ENCODE peak calls at places on chromosomes 7 and 10, in nine cellular contexts. One of them, this sample, is unnamed.

GRCh38 chr7:41069635-41070034 is 633.3 kb downstream of the INHBA start:
- DNase-seq in HFF-Myc: no peak
- DNase-seq in activated effector memory CD4-positive, alpha-beta T cell treated with anti-CD3 and anti-CD28 coated beads, Interleukin-2, amount 50 U/mL, for 16 hours: no peak
- DNase-seq in nucleus accumbens: no peak
- DNase-seq in iPS-NIHi11: no peak
- DNase-seq in nephron progenitor cell: no peak
- DNase-seq in progenitor cell of endocrine pancreas: no peak
- DNase-seq in uterus: no peak
- DNase-seq in GM23338: no peak
- DNase-seq in this sample: no peak

GRCh38 chr10:44673245-44673999 is 237.7 kb upstream of the TMEM72 start:
- DNase-seq in HFF-Myc: no peak
- DNase-seq in GM23338: no peak
- DNase-seq in nucleus accumbens: no peak
- DNase-seq in progenitor cell of endocrine pancreas: no peak
- DNase-seq in activated effector memory CD4-positive, alpha-beta T cell treated with anti-CD3 and anti-CD28 coated beads, Interleukin-2, amount 50 U/mL, for 16 hours: no peak
- DNase-seq in nephron progenitor cell: no peak
- DNase-seq in iPS-NIHi11: no peak
- DNase-seq in uterus: no peak
- DNase-seq in this sample: no peak

GRCh38 chr7:22885824-22886255 is 63.2 kb upstream of the TOMM7 start:
- DNase-seq in progenitor cell of endocrine pancreas: no peak
- DNase-seq in nephron progenitor cell: no peak
- DNase-seq in HFF-Myc: no peak
- DNase-seq in iPS-NIHi11: no peak
- DNase-seq in GM23338: no peak
- DNase-seq in uterus: no peak
- DNase-seq in nucleus accumbens: no peak
- DNase-seq in activated effector memory CD4-positive, alpha-beta T cell treated with anti-CD3 and anti-CD28 coated beads, Interleukin-2, amount 50 U/mL, for 16 hours: peak; percentile 79
- DNase-seq in this sample: peak; percentile 73

GRCh38 chr10:116024479-116024878 is 248.5 kb downstream of the GFRA1 start:
- DNase-seq in GM23338: no peak
- DNase-seq in uterus: no peak
- DNase-seq in nucleus accumbens: no peak
- DNase-seq in progenitor cell of endocrine pancreas: no peak
- DNase-seq in activated effector memory CD4-positive, alpha-beta T cell treated with anti-CD3 and anti-CD28 coated beads, Interleukin-2, amount 50 U/mL, for 16 hours: no peak
- DNase-seq in nephron progenitor cell: no peak
- DNase-seq in HFF-Myc: no peak
- DNase-seq in iPS-NIHi11: no peak
- DNase-seq in this sample: no peak

GRCh38 chr7:2084781-2085505 is 147.8 kb downstream of the MAD1L1 start:
- DNase-seq in HFF-Myc: no peak
- DNase-seq in activated effector memory CD4-positive, alpha-beta T cell treated with anti-CD3 and anti-CD28 coated beads, Interleukin-2, amount 50 U/mL, for 16 hours: no peak
- DNase-seq in nucleus accumbens: no peak
- DNase-seq in GM23338: no peak
- DNase-seq in progenitor cell of endocrine pancreas: no peak
- DNase-seq in uterus: no peak
- DNase-seq in nephron progenitor cell: no peak
- DNase-seq in iPS-NIHi11: no peak
- DNase-seq in this sample: no peak

GRCh38 chr10:102115775-102116174 is 4.4 kb downstream of the LDB1 start:
- DNase-seq in uterus: no peak
- DNase-seq in progenitor cell of endocrine pancreas: no peak
- DNase-seq in nucleus accumbens: no peak
- DNase-seq in GM23338: no peak
- DNase-seq in HFF-Myc: no peak
- DNase-seq in activated effector memory CD4-positive, alpha-beta T cell treated with anti-CD3 and anti-CD28 coated beads, Interleukin-2, amount 50 U/mL, for 16 hours: no peak
- DNase-seq in nephron progenitor cell: no peak
- DNase-seq in iPS-NIHi11: no peak
- DNase-seq in this sample: no peak

GRCh38 chr7:155291045-155291530 is 6.6 kb upstream of the INSIG1 start:
- DNase-seq in uterus: no peak
- DNase-seq in iPS-NIHi11: no peak
- DNase-seq in activated effector memory CD4-positive, alpha-beta T cell treated with anti-CD3 and anti-CD28 coated beads, Interleukin-2, amount 50 U/mL, for 16 hours: peak; percentile 57
- DNase-seq in HFF-Myc: peak; percentile 46
- DNase-seq in nucleus accumbens: no peak
- DNase-seq in GM23338: no peak
- DNase-seq in nephron progenitor cell: no peak
- DNase-seq in progenitor cell of endocrine pancreas: no peak
- DNase-seq in this sample: no peak

GRCh38 chr7:141609566-141609965 is 58.4 kb downstream of the AGK start:
- DNase-seq in GM23338: peak; percentile 81
- DNase-seq in nucleus accumbens: no peak
- DNase-seq in uterus: no peak
- DNase-seq in progenitor cell of endocrine pancreas: no peak
- DNase-seq in iPS-NIHi11: peak; percentile 31
- DNase-seq in activated effector memory CD4-positive, alpha-beta T cell treated with anti-CD3 and anti-CD28 coated beads, Interleukin-2, amount 50 U/mL, for 16 hours: no peak
- DNase-seq in nephron progenitor cell: no peak
- DNase-seq in HFF-Myc: no peak
- DNase-seq in this sample: no peak

GRCh38 chr10:76444034-76444800 is 1012.8 kb downstream of the LRMDA start:
- DNase-seq in activated effector memory CD4-positive, alpha-beta T cell treated with anti-CD3 and anti-CD28 coated beads, Interleukin-2, amount 50 U/mL, for 16 hours: no peak
- DNase-seq in nephron progenitor cell: no peak
- DNase-seq in progenitor cell of endocrine pancreas: no peak
- DNase-seq in GM23338: no peak
- DNase-seq in nucleus accumbens: no peak
- DNase-seq in iPS-NIHi11: no peak
- DNase-seq in HFF-Myc: no peak
- DNase-seq in uterus: peak; percentile 64
- DNase-seq in this sample: no peak

GRCh38 chr7:88215295-88215694 is 4.5 kb downstream of the SRI start:
- DNase-seq in nephron progenitor cell: no peak
- DNase-seq in GM23338: no peak
- DNase-seq in HFF-Myc: no peak
- DNase-seq in iPS-NIHi11: no peak
- DNase-seq in progenitor cell of endocrine pancreas: no peak
- DNase-seq in activated effector memory CD4-positive, alpha-beta T cell treated with anti-CD3 and anti-CD28 coated beads, Interleukin-2, amount 50 U/mL, for 16 hours: no peak
- DNase-seq in nucleus accumbens: no peak
- DNase-seq in uterus: no peak
- DNase-seq in this sample: no peak

GRCh38 chr10:87612107-87612506 is 47.6 kb upstream of the PAPSS2 start:
- DNase-seq in nephron progenitor cell: no peak
- DNase-seq in uterus: no peak
- DNase-seq in HFF-Myc: no peak
- DNase-seq in iPS-NIHi11: no peak
- DNase-seq in GM23338: no peak
- DNase-seq in nucleus accumbens: no peak
- DNase-seq in activated effector memory CD4-positive, alpha-beta T cell treated with anti-CD3 and anti-CD28 coated beads, Interleukin-2, amount 50 U/mL, for 16 hours: no peak
- DNase-seq in progenitor cell of endocrine pancreas: no peak
- DNase-seq in this sample: no peak

GRCh38 chr10:124725791-124726190 is 18.4 kb downstream of the FAM53B start:
- DNase-seq in HFF-Myc: no peak
- DNase-seq in activated effector memory CD4-positive, alpha-beta T cell treated with anti-CD3 and anti-CD28 coated beads, Interleukin-2, amount 50 U/mL, for 16 hours: peak; percentile 56
- DNase-seq in nucleus accumbens: no peak
- DNase-seq in iPS-NIHi11: no peak
- DNase-seq in uterus: no peak
- DNase-seq in progenitor cell of endocrine pancreas: no peak
- DNase-seq in GM23338: no peak
- DNase-seq in nephron progenitor cell: no peak
- DNase-seq in this sample: no peak

GRCh38 chr7:45589915-45590678 is 15.9 kb downstream of the ADCY1 start:
- DNase-seq in iPS-NIHi11: no peak
- DNase-seq in GM23338: no peak
- DNase-seq in activated effector memory CD4-positive, alpha-beta T cell treated with anti-CD3 and anti-CD28 coated beads, Interleukin-2, amount 50 U/mL, for 16 hours: peak; percentile 54
- DNase-seq in nucleus accumbens: no peak
- DNase-seq in nephron progenitor cell: no peak
- DNase-seq in uterus: no peak
- DNase-seq in HFF-Myc: no peak
- DNase-seq in progenitor cell of endocrine pancreas: no peak
- DNase-seq in this sample: no peak

GRCh38 chr10:74955796-74956195 is 129.4 kb downstream of the KAT6B start:
- DNase-seq in GM23338: no peak
- DNase-seq in uterus: no peak
- DNase-seq in HFF-Myc: no peak
- DNase-seq in nephron progenitor cell: no peak
- DNase-seq in iPS-NIHi11: no peak
- DNase-seq in nucleus accumbens: no peak
- DNase-seq in activated effector memory CD4-positive, alpha-beta T cell treated with anti-CD3 and anti-CD28 coated beads, Interleukin-2, amount 50 U/mL, for 16 hours: no peak
- DNase-seq in progenitor cell of endocrine pancreas: no peak
- DNase-seq in this sample: no peak

GRCh38 chr10:122142652-122143237 is 128.4 kb upstream of the BTBD16 start:
- DNase-seq in iPS-NIHi11: peak; percentile 92
- DNase-seq in uterus: no peak
- DNase-seq in nucleus accumbens: no peak
- DNase-seq in activated effector memory CD4-positive, alpha-beta T cell treated with anti-CD3 and anti-CD28 coated beads, Interleukin-2, amount 50 U/mL, for 16 hours: peak; percentile 80
- DNase-seq in nephron progenitor cell: peak; percentile 81
- DNase-seq in HFF-Myc: no peak
- DNase-seq in progenitor cell of endocrine pancreas: peak; percentile 61
- DNase-seq in GM23338: peak; percentile 82
- DNase-seq in this sample: peak; percentile 67

GRCh38 chr10:101219946-101220451 is 9.3 kb downstream of the LBX1 start:
- DNase-seq in nephron progenitor cell: no peak
- DNase-seq in nucleus accumbens: no peak
- DNase-seq in iPS-NIHi11: no peak
- DNase-seq in HFF-Myc: no peak
- DNase-seq in progenitor cell of endocrine pancreas: no peak
- DNase-seq in GM23338: no peak
- DNase-seq in activated effector memory CD4-positive, alpha-beta T cell treated with anti-CD3 and anti-CD28 coated beads, Interleukin-2, amount 50 U/mL, for 16 hours: no peak
- DNase-seq in uterus: no peak
- DNase-seq in this sample: no peak

GRCh38 chr7:976901-977325 is 1.6 kb upstream of the COX19 start:
- DNase-seq in activated effector memory CD4-positive, alpha-beta T cell treated with anti-CD3 and anti-CD28 coated beads, Interleukin-2, amount 50 U/mL, for 16 hours: no peak
- DNase-seq in HFF-Myc: no peak
- DNase-seq in GM23338: no peak
- DNase-seq in uterus: no peak
- DNase-seq in nucleus accumbens: no peak
- DNase-seq in nephron progenitor cell: no peak
- DNase-seq in iPS-NIHi11: no peak
- DNase-seq in progenitor cell of endocrine pancreas: no peak
- DNase-seq in this sample: no peak

GRCh38 chr7:117205856-117206255 is 117.0 kb downstream of the WNT2 start:
- DNase-seq in progenitor cell of endocrine pancreas: no peak
- DNase-seq in nucleus accumbens: no peak
- DNase-seq in uterus: no peak
- DNase-seq in HFF-Myc: no peak
- DNase-seq in activated effector memory CD4-positive, alpha-beta T cell treated with anti-CD3 and anti-CD28 coated beads, Interleukin-2, amount 50 U/mL, for 16 hours: no peak
- DNase-seq in GM23338: no peak
- DNase-seq in nephron progenitor cell: no peak
- DNase-seq in iPS-NIHi11: no peak
- DNase-seq in this sample: no peak

GRCh38 chr7:50406935-50407334 is 43.2 kb downstream of the FIGNL1 start:
- DNase-seq in HFF-Myc: no peak
- DNase-seq in GM23338: no peak
- DNase-seq in activated effector memory CD4-positive, alpha-beta T cell treated with anti-CD3 and anti-CD28 coated beads, Interleukin-2, amount 50 U/mL, for 16 hours: no peak
- DNase-seq in nephron progenitor cell: no peak
- DNase-seq in uterus: no peak
- DNase-seq in progenitor cell of endocrine pancreas: no peak
- DNase-seq in nucleus accumbens: no peak
- DNase-seq in iPS-NIHi11: no peak
- DNase-seq in this sample: no peak

GRCh38 chr7:151117041-151117440 is 30.8 kb downstream of the AGAP3 start:
- DNase-seq in progenitor cell of endocrine pancreas: no peak
- DNase-seq in nephron progenitor cell: no peak
- DNase-seq in nucleus accumbens: no peak
- DNase-seq in activated effector memory CD4-positive, alpha-beta T cell treated with anti-CD3 and anti-CD28 coated beads, Interleukin-2, amount 50 U/mL, for 16 hours: no peak
- DNase-seq in GM23338: no peak
- DNase-seq in iPS-NIHi11: no peak
- DNase-seq in uterus: no peak
- DNase-seq in HFF-Myc: no peak
- DNase-seq in this sample: no peak

GRCh38 chr7:101902680-101903504 is 85.5 kb downstream of the CUX1 start:
- DNase-seq in HFF-Myc: no peak
- DNase-seq in uterus: no peak
- DNase-seq in nucleus accumbens: no peak
- DNase-seq in iPS-NIHi11: peak; percentile 55
- DNase-seq in GM23338: no peak
- DNase-seq in nephron progenitor cell: no peak
- DNase-seq in progenitor cell of endocrine pancreas: no peak
- DNase-seq in activated effector memory CD4-positive, alpha-beta T cell treated with anti-CD3 and anti-CD28 coated beads, Interleukin-2, amount 50 U/mL, for 16 hours: no peak
- DNase-seq in this sample: no peak

GRCh38 chr10:119198438-119198837 is 8.9 kb upstream of the GRK5 start:
- DNase-seq in HFF-Myc: no peak
- DNase-seq in progenitor cell of endocrine pancreas: no peak
- DNase-seq in GM23338: peak; percentile 82
- DNase-seq in nephron progenitor cell: peak; percentile 20
- DNase-seq in nucleus accumbens: no peak
- DNase-seq in iPS-NIHi11: no peak
- DNase-seq in activated effector memory CD4-positive, alpha-beta T cell treated with anti-CD3 and anti-CD28 coated beads, Interleukin-2, amount 50 U/mL, for 16 hours: peak; percentile 64
- DNase-seq in uterus: no peak
- DNase-seq in this sample: peak; percentile 57

GRCh38 chr10:123945506-123945905 is 53.9 kb upstream of the CPXM2 start:
- DNase-seq in progenitor cell of endocrine pancreas: no peak
- DNase-seq in uterus: no peak
- DNase-seq in activated effector memory CD4-positive, alpha-beta T cell treated with anti-CD3 and anti-CD28 coated beads, Interleukin-2, amount 50 U/mL, for 16 hours: no peak
- DNase-seq in GM23338: peak; percentile 64
- DNase-seq in nucleus accumbens: no peak
- DNase-seq in nephron progenitor cell: no peak
- DNase-seq in HFF-Myc: no peak
- DNase-seq in iPS-NIHi11: peak; percentile 50
- DNase-seq in this sample: no peak

GRCh38 chr7:5607958-5608656 is 173.4 kb downstream of the RNF216 start:
- DNase-seq in nephron progenitor cell: no peak
- DNase-seq in GM23338: peak; percentile 87
- DNase-seq in uterus: no peak
- DNase-seq in iPS-NIHi11: no peak
- DNase-seq in nucleus accumbens: no peak
- DNase-seq in activated effector memory CD4-positive, alpha-beta T cell treated with anti-CD3 and anti-CD28 coated beads, Interleukin-2, amount 50 U/mL, for 16 hours: no peak
- DNase-seq in progenitor cell of endocrine pancreas: no peak
- DNase-seq in HFF-Myc: no peak
- DNase-seq in this sample: no peak

GRCh38 chr10:130424418-130424817 is 288.2 kb downstream of the GLRX3 start:
- DNase-seq in uterus: no peak
- DNase-seq in activated effector memory CD4-positive, alpha-beta T cell treated with anti-CD3 and anti-CD28 coated beads, Interleukin-2, amount 50 U/mL, for 16 hours: no peak
- DNase-seq in HFF-Myc: no peak
- DNase-seq in iPS-NIHi11: no peak
- DNase-seq in nephron progenitor cell: no peak
- DNase-seq in GM23338: no peak
- DNase-seq in nucleus accumbens: no peak
- DNase-seq in progenitor cell of endocrine pancreas: no peak
- DNase-seq in this sample: no peak

This sample was measured in GM10248.